ENCODE peak calls at places on chromosomes 13 and 19, in four cellular contexts. V is psoas muscle, O is esophagus muscularis mucosa, D is AG04450. G is an unnamed sample.
A peak's percentile ranks its signal among the peaks of the same experiment; 100 is the strongest.

GRCh38 chr13:102769679-102770078 is 3.9 kb downstream of the TEX30 start:
- DNase-seq in V (no peak), O (no peak), D (no peak), G (no peak)

GRCh38 chr13:26377038-26377437 is 123.1 kb downstream of the CDK8 start:
- DNase-seq in V (peak; percentile 17), O (no peak), D (no peak), G (no peak)

GRCh38 chr13:59690857-59691500 is 472.7 kb downstream of the DIAPH3 start:
- DNase-seq in V (no peak), O (no peak), D (no peak), G (no peak)

GRCh38 chr19:33032218-33032781 is 32.4 kb downstream of the RHPN2 start:
- DNase-seq in V (no peak), O (no peak), D (no peak), G (no peak)

GRCh38 chr19:36876993-36877938 is 26.6 kb downstream of the ZNF345 start:
- DNase-seq in V (no peak), O (no peak), D (no peak), G (no peak)

GRCh38 chr19:46634045-46634655 is 1.9 kb downstream of the GNG8 start:
- DNase-seq in V (peak; percentile 81), O (peak; percentile 94), D (no peak), G (peak; percentile 92)

GRCh38 chr13:28636677-28637317 is 22.1 kb upstream of the POMP start:
- DNase-seq in V (no peak), O (no peak), D (peak; percentile 50), G (no peak)

GRCh38 chr13:30898721-30899188 is 7.3 kb upstream of the MEDAG start:
- DNase-seq in V (peak; percentile 54), O (no peak), D (peak; percentile 89), G (peak; percentile 93)

GRCh38 chr19:13441810-13442512 is 64.3 kb downstream of the CACNA1A start:
- DNase-seq in V (no peak), O (no peak), D (peak; percentile 11), G (no peak)

DNA sequence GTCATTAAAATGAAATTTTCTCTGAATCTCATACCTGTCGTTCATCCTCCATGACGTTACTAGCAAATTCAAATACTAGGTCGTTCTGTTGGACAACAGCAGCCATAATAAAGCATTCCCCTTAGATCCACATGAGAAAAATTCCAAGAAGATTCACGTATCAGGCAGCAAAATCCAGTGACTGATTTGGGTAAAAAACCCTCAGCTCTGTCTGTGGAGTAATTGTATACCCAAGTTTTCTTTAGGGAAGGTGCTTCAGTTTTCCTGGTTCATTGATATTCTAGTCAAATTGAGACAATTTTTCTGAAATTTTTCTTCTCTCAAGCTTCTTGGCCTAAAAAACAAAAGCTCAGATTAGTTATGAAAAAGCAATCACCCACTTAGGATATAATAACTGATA is 37.2 kb downstream of the ELF1 start:
- DNase-seq in V (no peak), O (no peak), D (no peak), G (no peak)
- H3K4me3 ChIP-seq in V (peak overlapping the region; percentile 44), O (peak overlapping the region; percentile 43), D (no peak overlapping the region), G (peak overlapping the region; percentile 30)

DNA sequence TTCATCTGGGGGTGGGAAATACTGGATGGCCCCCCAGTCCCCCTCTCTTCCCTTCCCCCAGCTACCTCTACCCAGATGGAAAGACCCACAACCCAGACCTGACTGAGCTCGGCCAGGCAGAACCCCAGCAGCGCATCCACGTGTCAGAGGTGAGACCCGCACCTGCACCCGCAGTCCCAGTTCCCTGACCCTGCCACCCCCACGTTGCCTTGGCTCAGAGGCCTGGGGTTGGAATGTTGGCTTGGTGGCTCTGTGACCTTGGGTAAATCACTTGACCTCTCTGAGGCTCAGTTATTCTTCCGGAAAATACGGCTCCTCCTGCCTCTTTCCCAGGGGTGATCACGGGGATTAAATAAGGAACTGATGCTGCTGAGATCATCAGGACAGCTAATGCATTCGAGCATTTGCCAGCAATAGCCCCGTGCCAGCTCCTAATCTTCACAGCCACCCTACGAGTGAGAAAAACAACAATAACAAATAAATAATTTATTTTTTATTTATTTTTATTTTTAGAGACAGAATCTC is 12.3 kb downstream of the CBLC start:
- DNase-seq in V (no peak), O (no peak), D (no peak), G (no peak)
- H3K27ac ChIP-seq in V (no peak overlapping the region), O (no peak overlapping the region), D (no peak overlapping the region), G (no peak overlapping the region)

GRCh38 chr13:68993154-68993553 is 1114.5 kb upstream of the ATXN8OS start:
- DNase-seq in V (no peak), O (no peak), D (no peak), G (no peak)

GRCh38 chr13:68996671-68997030 is 1111.0 kb upstream of the ATXN8OS start:
- DNase-seq in V (no peak), O (no peak), D (no peak), G (no peak)

DNA sequence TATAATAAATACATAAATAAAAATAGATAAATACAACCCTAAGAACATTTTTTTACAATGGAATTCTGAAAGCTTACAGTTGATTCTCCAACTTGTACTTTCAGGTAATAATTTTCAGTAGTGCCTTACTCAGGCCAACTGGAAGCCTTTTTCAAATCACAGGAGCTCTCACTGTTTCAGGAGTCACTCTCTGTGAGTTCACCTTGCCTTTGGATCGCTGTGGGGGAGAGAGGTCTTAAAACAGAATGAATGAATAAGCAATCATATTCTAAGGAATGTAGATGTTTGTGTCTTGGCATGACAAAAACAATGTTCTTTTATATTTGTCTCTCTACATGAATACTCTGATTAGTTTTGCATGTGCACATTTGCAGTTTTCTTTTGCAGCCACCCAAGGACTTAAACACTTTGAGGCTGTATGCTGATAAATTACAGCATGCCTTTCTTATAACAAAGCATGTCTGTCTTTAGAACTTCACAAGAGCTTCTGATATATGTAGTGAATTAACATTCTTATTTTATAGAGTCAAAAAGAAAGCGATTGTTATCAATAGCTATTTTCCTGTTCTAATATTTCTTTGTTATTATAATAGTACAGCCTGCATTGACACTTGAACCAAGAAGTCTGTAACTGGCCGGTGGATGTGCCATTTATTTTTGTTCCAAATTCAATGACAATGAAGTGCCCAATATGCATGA is 1111.5 kb upstream of the ATXN8OS start:
- DNase-seq in V (no peak), O (no peak), D (no peak), G (no peak)
- TF ChIP-seq CTCF in V (no peak), O (no peak), D (no peak), G (no peak)

DNA sequence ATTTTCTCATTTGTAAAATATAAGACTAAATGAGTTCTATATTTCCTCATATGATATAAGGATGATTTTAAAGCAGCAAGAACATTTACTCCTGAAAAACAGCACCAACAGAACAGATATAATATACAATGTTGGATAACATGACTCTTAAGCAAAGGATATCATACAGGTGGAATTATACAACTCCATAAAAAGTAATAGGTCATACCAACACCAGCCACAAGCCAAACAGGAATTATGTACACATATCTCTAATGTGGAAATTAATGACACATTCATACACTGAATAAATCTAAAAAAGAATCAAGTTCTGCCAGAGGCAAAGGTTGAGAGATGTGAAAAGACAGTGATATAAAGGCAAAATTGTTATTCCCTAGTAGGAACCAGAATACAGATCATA is 25.9 kb downstream of the INTS6 start:
- DNase-seq in V (no peak), O (no peak), D (no peak), G (no peak)
- H3K4me3 ChIP-seq in V (no peak overlapping the region), O (no peak overlapping the region), D (no peak overlapping the region), G (no peak overlapping the region)

DNA sequence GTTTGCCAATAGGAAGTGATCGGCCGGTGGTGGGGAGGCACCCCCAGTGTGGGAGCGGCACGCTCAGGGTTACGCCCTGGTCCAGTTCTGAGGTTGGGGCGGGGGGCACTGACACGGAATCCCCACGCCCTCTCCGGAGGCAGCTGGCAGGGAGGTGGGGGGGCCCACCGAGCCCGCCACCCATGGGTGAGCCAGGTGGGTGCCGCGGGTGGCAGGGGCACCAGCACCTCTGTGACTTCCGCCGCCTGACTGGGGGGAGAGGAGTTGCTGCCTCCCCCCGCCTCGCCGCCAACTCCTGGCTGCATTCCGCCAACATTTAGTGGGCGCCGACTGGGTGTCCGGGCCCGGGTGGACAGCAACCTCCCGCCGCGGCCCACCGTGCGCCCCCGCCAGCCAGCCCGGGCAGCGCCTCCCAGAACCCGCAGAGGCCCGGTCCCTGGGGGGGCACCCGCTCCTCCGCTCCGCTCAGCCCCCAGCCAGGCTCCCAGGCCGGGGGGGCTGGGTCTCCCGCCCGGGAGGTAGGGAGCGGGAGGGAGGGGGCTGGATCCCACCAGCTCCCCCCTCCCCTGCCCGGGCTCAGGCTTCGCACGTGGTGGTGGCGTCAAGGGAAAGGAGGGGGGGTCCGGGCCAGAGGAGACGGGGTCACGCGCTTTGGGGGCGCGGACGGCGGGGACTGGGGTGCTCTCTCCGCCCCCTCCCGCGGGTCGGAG is 2.0 kb downstream of the ZBTB7A start:
- DNase-seq in V (peak; percentile 73), O (no peak), D (no peak), G (peak; percentile 82)
- H3K27ac ChIP-seq in V (peak overlapping the region; percentile 96), O (peak overlapping the region; percentile 97), D (peak overlapping the region; percentile 61), G (peak overlapping the region; percentile 95)

DNA sequence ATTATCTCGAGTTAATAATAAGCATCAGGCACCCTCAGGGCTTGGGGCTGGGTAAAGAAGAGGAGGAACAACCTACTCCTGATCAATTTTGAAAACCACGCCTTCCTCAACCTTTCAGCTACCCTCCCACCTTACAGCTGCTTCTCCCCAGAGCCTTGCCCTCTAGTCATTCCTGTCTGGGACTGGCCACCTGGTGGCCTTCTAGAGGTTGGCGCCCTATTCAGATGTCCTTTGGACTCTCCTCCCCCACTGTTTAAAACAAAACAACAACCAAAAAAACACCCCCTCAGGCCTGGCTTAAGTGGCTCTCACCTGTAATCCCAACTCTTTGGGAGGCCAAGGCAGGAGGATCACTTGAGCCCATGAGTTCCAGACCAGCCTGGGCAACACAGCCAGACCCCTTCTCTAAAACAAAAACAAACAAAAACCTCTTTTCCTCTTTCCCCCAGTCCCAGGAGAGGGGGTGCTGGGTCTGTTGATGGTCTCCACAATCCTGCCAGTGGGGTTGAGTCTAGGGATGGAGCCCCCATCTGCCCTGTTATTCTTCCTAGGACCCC is 62.3 kb downstream of the CCDC70 start:
- DNase-seq in V (no peak), O (no peak), D (no peak), G (peak; percentile 38)
- TF ChIP-seq CTCF in V (no peak), O (peak; percentile 7), D (peak; percentile 24), G (no peak)

GRCh38 chr13:99659234-99659633 is 158.0 kb downstream of the TM9SF2 start:
- DNase-seq in V (no peak), O (no peak), D (no peak), G (no peak)
- H3K4me3 ChIP-seq in V (no peak overlapping the region), O (no peak overlapping the region), D (no peak overlapping the region), G (no peak overlapping the region)

GRCh38 chr19:2186071-2186846 is 22.5 kb downstream of the DOT1L start:
- DNase-seq in V (peak; percentile 92), O (peak; percentile 95), D (peak; percentile 91), G (peak; percentile 93)

GRCh38 chr19:2190848-2191455 is 27.2 kb downstream of the DOT1L start:
- DNase-seq in V (no peak), O (no peak), D (no peak), G (no peak)

GRCh38 chr19:2187164-2187563 is 23.4 kb downstream of the DOT1L start:
- DNase-seq in V (no peak), O (no peak), D (no peak), G (no peak)

GRCh38 chr19:2189880-2190279 is 26.1 kb downstream of the DOT1L start:
- DNase-seq in V (no peak), O (no peak), D (no peak), G (no peak)

GRCh38 chr19:2188708-2189385 is 25.1 kb downstream of the DOT1L start:
- DNase-seq in V (no peak), O (no peak), D (peak; percentile 15), G (no peak)
- H3K27ac ChIP-seq in V (no peak overlapping the region), O (no peak overlapping the region), D (no peak overlapping the region), G (peak overlapping the region; percentile 38)